ENCODE peak calls at places on chromosomes 4 and X, in five cellular contexts. N is endothelial cell of umbilical vein, R is suprapubic skin, X is adrenal gland, J is esophagus muscularis mucosa. V is an unnamed sample.
A peak's percentile ranks its signal among the peaks of the same experiment; 100 is the strongest.

GRCh38 chr4:66855956-66856355 is 689.3 kb downstream of the CENPC start:
- DNase-seq in N (no peak), R (no peak), X (no peak), J (no peak), V (no peak)

GRCh38 chr4:55866973-55867574 is 13.6 kb downstream of the EXOC1 start:
- DNase-seq in N (peak; percentile 78), J (no peak), R (no peak), X (peak; percentile 18), V (no peak)

GRCh38 chr4:137530176-137530575 is 2.1 kb downstream of the PCDH18 start:
- DNase-seq in X (no peak), J (no peak), R (no peak), N (no peak), V (no peak)

GRCh38 chr4:85756938-85757337 is 282.0 kb downstream of the ARHGAP24 start:
- DNase-seq in R (no peak), J (no peak), X (peak; percentile 19), N (peak; percentile 68), V (no peak)

GRCh38 chr4:79852305-79852730 is 220.7 kb downstream of the ANTXR2 start:
- DNase-seq in X (peak; percentile 13), R (no peak), J (no peak), N (peak; percentile 63), V (no peak)

GRCh38 chr4:176638992-176639391 is 153.7 kb downstream of the VEGFC start:
- DNase-seq in N (no peak), X (no peak), J (no peak), R (no peak), V (no peak)

GRCh38 chr4:137370206-137370633 is 162.1 kb downstream of the PCDH18 start:
- DNase-seq in R (no peak), X (no peak), N (no peak), J (no peak), V (no peak)

GRCh38 chr4:47774078-47774477 is 63.8 kb downstream of the CORIN start:
- DNase-seq in X (no peak), N (no peak), J (no peak), R (no peak), V (no peak)

GRCh38 chrX:70183091-70183490 is 5.8 kb downstream of the DGAT2L6 start:
- DNase-seq in N (no peak), J (no peak), R (no peak), X (no peak), V (no peak)

GRCh38 chrX:72313757-72314156 is 8.0 kb upstream of the CITED1 start:
- DNase-seq in J (peak; percentile 8), R (no peak), N (no peak), X (no peak), V (no peak)

GRCh38 chrX:88612870-88613329 is 134.1 kb upstream of the CPXCR1 start:
- DNase-seq in R (no peak), N (no peak), J (no peak), X (no peak), V (no peak)

GRCh38 chr4:102640669-102641068 is 120.1 kb downstream of the MANBA start:
- DNase-seq in R (no peak), J (no peak), X (no peak), N (peak; percentile 53), V (no peak)

GRCh38 chr4:26032572-26033320 is 118.7 kb downstream of the SMIM20 start:
- DNase-seq in N (no peak), R (no peak), J (no peak), X (no peak), V (no peak)

GRCh38 chr4:6179362-6179761 is 21.0 kb downstream of the JAKMIP1 start:
- DNase-seq in R (no peak), X (no peak), N (no peak), J (no peak), V (no peak)

GRCh38 chr4:6184169-6184568 is 16.2 kb downstream of the JAKMIP1 start:
- DNase-seq in J (no peak), N (no peak), R (no peak), X (no peak), V (no peak)

GRCh38 chr4:6182390-6183280 is 17.7 kb downstream of the JAKMIP1 start:
- DNase-seq in R (no peak), X (no peak), N (no peak), J (no peak), V (no peak)

GRCh38 chr4:6180841-6181631 is 19.3 kb downstream of the JAKMIP1 start:
- DNase-seq in X (no peak), J (no peak), N (no peak), R (no peak), V (no peak)

DNA sequence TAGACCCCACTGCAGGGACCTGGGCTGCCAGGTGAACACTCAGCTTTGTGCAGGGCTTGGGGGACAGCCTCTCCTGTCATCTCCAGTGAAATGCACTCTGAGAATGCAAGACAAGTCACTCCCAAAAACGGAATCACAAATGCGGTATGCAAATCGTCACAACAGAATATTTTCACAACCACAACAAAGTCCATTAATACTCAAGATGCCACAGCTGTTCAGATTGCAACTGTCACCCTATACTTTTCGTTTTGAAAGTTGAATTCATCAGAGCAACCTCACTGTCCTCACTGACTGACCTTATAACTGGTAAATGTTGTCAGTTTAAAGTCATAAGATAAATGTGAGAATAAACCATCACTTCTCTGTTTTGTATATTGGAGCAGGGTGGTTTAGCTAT is 16.6 kb downstream of the JAKMIP1 start:
- DNase-seq in N (no peak), R (no peak), J (no peak), X (no peak), V (no peak)
- TF ChIP-seq POLR2A in N (no peak), R (no peak), J (no peak), X (no peak), V (no peak)

GRCh38 chr4:45280121-45280520 is 553.8 kb upstream of the GNPDA2 start:
- DNase-seq in X (no peak), J (no peak), N (no peak), R (no peak), V (no peak)
- H3K36me3 ChIP-seq in X (no peaks in the 10 kb centered on the region), J (no peaks in the 10 kb centered on the region), N (no peaks in the 10 kb centered on the region), R (no peaks in the 10 kb centered on the region), V (no peaks in the 10 kb centered on the region)

DNA sequence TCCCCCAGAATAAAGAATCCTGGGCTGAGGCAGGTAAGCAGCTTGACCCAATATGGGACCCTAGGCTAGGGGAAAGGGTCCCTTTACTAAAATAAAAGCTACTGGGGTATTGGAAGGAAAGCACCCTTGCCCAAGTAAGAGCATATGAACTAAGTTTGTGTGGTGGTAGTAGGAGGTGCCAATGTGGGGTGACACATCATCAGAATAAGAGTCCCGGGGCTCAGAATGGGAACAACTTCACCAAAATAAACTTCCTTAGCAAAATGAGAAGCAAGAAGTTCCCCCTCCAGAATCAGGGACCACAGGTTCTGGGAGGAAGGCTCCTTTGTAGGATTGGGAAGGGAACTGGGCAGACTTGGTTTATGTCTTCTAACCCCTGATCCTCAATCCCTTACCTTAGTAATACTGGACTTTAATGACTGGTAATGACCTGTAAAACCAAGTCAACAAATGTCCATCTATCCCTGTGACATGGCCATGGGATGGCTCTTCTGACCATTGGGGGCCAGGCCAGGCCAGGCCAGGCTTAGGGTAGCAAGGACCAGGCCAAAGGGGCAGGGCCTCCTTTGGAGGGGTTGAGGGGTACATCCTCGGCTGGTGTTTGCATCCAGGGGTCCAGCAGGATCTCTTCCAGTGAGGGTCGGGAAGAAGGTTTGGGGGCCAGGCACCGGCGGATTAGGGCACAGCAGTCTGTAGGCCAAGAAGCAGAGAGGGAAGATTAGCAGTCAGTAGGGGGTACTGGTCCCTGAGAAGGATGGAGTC is 2.3 kb upstream of the SLC35A2 start:
- DNase-seq in X (no peak), J (no peak), N (no peak), R (no peak), V (no peak)
- TF ChIP-seq POLR2A in X (no peak), J (no peak), N (no peak), R (no peak), V (no peak)

GRCh38 chr4:2927696-2928075 is 35.5 kb downstream of the NOP14 start:
- DNase-seq in J (no peak), R (peak; percentile 62), X (no peak), N (no peak), V (no peak)
- H3K36me3 ChIP-seq in J (peaks cover 89% of the 10 kb centered on the region), R (peaks cover 84% of the 10 kb centered on the region), X (no peaks in the 10 kb centered on the region), N (peaks cover 9% of the 10 kb centered on the region), V (peaks cover 19% of the 10 kb centered on the region)

GRCh38 chr4:2536193-2537010 is at the start of gene FAM193A:
- DNase-seq in J (peak; percentile 99), R (peak; percentile 98), X (peak; percentile 100), N (peak; percentile 100), V (peak; percentile 100)
- TF ChIP-seq POLR2A in J (peak; percentile 0), R (peak; percentile 36), X (peak; percentile 76), N (peak; percentile 46), V (no peak)

GRCh38 chr4:75781328-75781727 is 57.0 kb downstream of the USO1 start:
- DNase-seq in X (no peak), N (no peak), R (no peak), J (no peak), V (no peak)
- H3K36me3 ChIP-seq in X (no peaks in the 10 kb centered on the region), N (peaks cover 24% of the 10 kb centered on the region), R (peaks cover 83% of the 10 kb centered on the region), J (peaks cover 93% of the 10 kb centered on the region), V (peaks cover 31% of the 10 kb centered on the region)

GRCh38 chrX:129961180-129962083 is 21.0 kb upstream of the BCORL1 start:
- DNase-seq in N (no peak), X (peak; percentile 48), R (peak; percentile 81), J (no peak), V (peak; percentile 64)
- TF ChIP-seq POLR2A in N (no peak), X (no peak), R (no peak), J (no peak), V (no peak)

V was measured in sigmoid colon.